ENCODE peak calls at places on chromosomes 3 and 15, in ten cellular contexts. One of them, this sample, is unnamed.

GRCh38 chr3:56787784-56788256 is 13.9 kb downstream of the ARHGEF3 start:
- DNase-seq in CD4-positive, CD25-positive, alpha-beta regulatory T cell: peak
- DNase-seq in epithelial cell of esophagus: no peak
- DNase-seq in tibial nerve: no peak
- DNase-seq in HCT116: no peak
- DNase-seq in CD8-positive, alpha-beta T cell: no peak
- DNase-seq in right cardiac atrium: no peak
- DNase-seq in BE2C: no peak
- DNase-seq in thoracic aorta: no peak
- DNase-seq in testis: no peak
- DNase-seq in this sample: no peak

GRCh38 chr3:22045882-22046281 is 294.9 kb upstream of the ZNF385D start:
- DNase-seq in right cardiac atrium: no peak
- DNase-seq in CD4-positive, CD25-positive, alpha-beta regulatory T cell: no peak
- DNase-seq in BE2C: no peak
- DNase-seq in epithelial cell of esophagus: no peak
- DNase-seq in CD8-positive, alpha-beta T cell: no peak
- DNase-seq in thoracic aorta: no peak
- DNase-seq in testis: no peak
- DNase-seq in tibial nerve: no peak
- DNase-seq in HCT116: no peak
- DNase-seq in this sample: no peak

GRCh38 chr3:30614943-30615342 is 8.5 kb downstream of the TGFBR2 start:
- DNase-seq in CD4-positive, CD25-positive, alpha-beta regulatory T cell: no peak
- DNase-seq in BE2C: no peak
- DNase-seq in thoracic aorta: no peak
- DNase-seq in testis: no peak
- DNase-seq in right cardiac atrium: no peak
- DNase-seq in tibial nerve: no peak
- DNase-seq in HCT116: no peak
- DNase-seq in CD8-positive, alpha-beta T cell: no peak
- DNase-seq in epithelial cell of esophagus: peak
- DNase-seq in this sample: peak

GRCh38 chr3:46865034-46865507 is 1.8 kb upstream of the MYL3 start:
- DNase-seq in HCT116: no peak
- DNase-seq in BE2C: no peak
- DNase-seq in right cardiac atrium: peak
- DNase-seq in thoracic aorta: no peak
- DNase-seq in epithelial cell of esophagus: peak
- DNase-seq in testis: no peak
- DNase-seq in CD8-positive, alpha-beta T cell: no peak
- DNase-seq in tibial nerve: no peak
- DNase-seq in CD4-positive, CD25-positive, alpha-beta regulatory T cell: no peak
- DNase-seq in this sample: no peak

GRCh38 chr3:42271786-42272185 is 5.8 kb upstream of the CCK start:
- DNase-seq in right cardiac atrium: no peak
- DNase-seq in thoracic aorta: no peak
- DNase-seq in testis: no peak
- DNase-seq in HCT116: no peak
- DNase-seq in epithelial cell of esophagus: no peak
- DNase-seq in BE2C: no peak
- DNase-seq in CD8-positive, alpha-beta T cell: no peak
- DNase-seq in CD4-positive, CD25-positive, alpha-beta regulatory T cell: no peak
- DNase-seq in tibial nerve: no peak
- DNase-seq in this sample: no peak

GRCh38 chr3:8713901-8714759 is 19.5 kb upstream of the CAV3 start:
- DNase-seq in CD4-positive, CD25-positive, alpha-beta regulatory T cell: no peak
- DNase-seq in CD8-positive, alpha-beta T cell: no peak
- DNase-seq in testis: no peak
- DNase-seq in BE2C: no peak
- DNase-seq in thoracic aorta: no peak
- DNase-seq in HCT116: peak
- DNase-seq in tibial nerve: no peak
- DNase-seq in epithelial cell of esophagus: peak
- DNase-seq in right cardiac atrium: no peak
- DNase-seq in this sample: no peak

GRCh38 chr15:60744826-60745225 is 265.9 kb upstream of the ICE2 start:
- DNase-seq in right cardiac atrium: peak
- DNase-seq in CD8-positive, alpha-beta T cell: no peak
- DNase-seq in CD4-positive, CD25-positive, alpha-beta regulatory T cell: no peak
- DNase-seq in BE2C: no peak
- DNase-seq in HCT116: no peak
- DNase-seq in testis: no peak
- DNase-seq in tibial nerve: no peak
- DNase-seq in epithelial cell of esophagus: no peak
- DNase-seq in thoracic aorta: no peak
- DNase-seq in this sample: no peak

GRCh38 chr3:132255041-132255745 is 62.0 kb upstream of the ACP3 start:
- DNase-seq in CD4-positive, CD25-positive, alpha-beta regulatory T cell: no peak
- DNase-seq in CD8-positive, alpha-beta T cell: no peak
- DNase-seq in BE2C: no peak
- DNase-seq in epithelial cell of esophagus: peak
- DNase-seq in thoracic aorta: no peak
- DNase-seq in right cardiac atrium: no peak
- DNase-seq in testis: no peak
- DNase-seq in tibial nerve: no peak
- DNase-seq in HCT116: no peak
- DNase-seq in this sample: peak

GRCh38 chr3:131561511-131561910 is 58.7 kb upstream of the MRPL3 start:
- DNase-seq in thoracic aorta: no peak
- DNase-seq in epithelial cell of esophagus: peak
- DNase-seq in tibial nerve: no peak
- DNase-seq in CD4-positive, CD25-positive, alpha-beta regulatory T cell: no peak
- DNase-seq in testis: no peak
- DNase-seq in CD8-positive, alpha-beta T cell: no peak
- DNase-seq in HCT116: no peak
- DNase-seq in BE2C: no peak
- DNase-seq in right cardiac atrium: no peak
- DNase-seq in this sample: peak

GRCh38 chr15:78988361-78988911 is 43.6 kb upstream of the CTSH start:
- DNase-seq in BE2C: no peak
- DNase-seq in thoracic aorta: peak
- DNase-seq in CD4-positive, CD25-positive, alpha-beta regulatory T cell: no peak
- DNase-seq in right cardiac atrium: peak
- DNase-seq in CD8-positive, alpha-beta T cell: no peak
- DNase-seq in tibial nerve: peak
- DNase-seq in testis: peak
- DNase-seq in HCT116: peak
- DNase-seq in epithelial cell of esophagus: peak
- DNase-seq in this sample: peak

DNA sequence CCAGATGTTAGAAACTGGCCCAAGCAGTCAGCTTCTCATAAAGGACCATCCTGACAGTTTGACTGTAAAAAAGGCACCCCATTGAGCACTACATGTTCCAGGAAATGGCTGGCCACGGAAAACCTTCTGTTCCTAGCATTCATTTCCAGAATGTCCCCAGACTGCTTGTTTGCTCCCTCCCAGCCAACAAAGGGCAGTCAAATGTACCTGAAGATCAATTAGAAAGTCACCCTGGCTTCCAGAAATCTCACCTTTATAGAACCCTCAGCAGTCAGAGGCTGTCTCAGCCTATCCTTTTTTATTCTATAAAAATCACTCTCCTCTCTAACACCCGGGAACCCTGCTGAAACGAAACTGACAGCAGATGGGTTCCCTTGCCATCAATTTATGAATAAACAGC is 774 bp upstream of the SAMMSON start:
- DNase-seq in epithelial cell of esophagus: no peak
- DNase-seq in HCT116: no peak
- DNase-seq in BE2C: no peak
- DNase-seq in CD4-positive, CD25-positive, alpha-beta regulatory T cell: no peak
- DNase-seq in thoracic aorta: no peak
- DNase-seq in CD8-positive, alpha-beta T cell: no peak
- DNase-seq in tibial nerve: no peak
- DNase-seq in testis: no peak
- DNase-seq in right cardiac atrium: no peak
- DNase-seq in this sample: no peak
- H3K4me3 ChIP-seq in epithelial cell of esophagus: no peak
- H3K4me3 ChIP-seq in HCT116: no peak
- H3K4me3 ChIP-seq in BE2C: no peak
- H3K4me3 ChIP-seq in CD4-positive, CD25-positive, alpha-beta regulatory T cell: no peak
- H3K4me3 ChIP-seq in thoracic aorta: peak
- H3K4me3 ChIP-seq in CD8-positive, alpha-beta T cell: no peak
- H3K4me3 ChIP-seq in tibial nerve: no peak
- H3K4me3 ChIP-seq in testis: peak
- H3K4me3 ChIP-seq in right cardiac atrium: peak
- H3K4me3 ChIP-seq in this sample: peak

DNA sequence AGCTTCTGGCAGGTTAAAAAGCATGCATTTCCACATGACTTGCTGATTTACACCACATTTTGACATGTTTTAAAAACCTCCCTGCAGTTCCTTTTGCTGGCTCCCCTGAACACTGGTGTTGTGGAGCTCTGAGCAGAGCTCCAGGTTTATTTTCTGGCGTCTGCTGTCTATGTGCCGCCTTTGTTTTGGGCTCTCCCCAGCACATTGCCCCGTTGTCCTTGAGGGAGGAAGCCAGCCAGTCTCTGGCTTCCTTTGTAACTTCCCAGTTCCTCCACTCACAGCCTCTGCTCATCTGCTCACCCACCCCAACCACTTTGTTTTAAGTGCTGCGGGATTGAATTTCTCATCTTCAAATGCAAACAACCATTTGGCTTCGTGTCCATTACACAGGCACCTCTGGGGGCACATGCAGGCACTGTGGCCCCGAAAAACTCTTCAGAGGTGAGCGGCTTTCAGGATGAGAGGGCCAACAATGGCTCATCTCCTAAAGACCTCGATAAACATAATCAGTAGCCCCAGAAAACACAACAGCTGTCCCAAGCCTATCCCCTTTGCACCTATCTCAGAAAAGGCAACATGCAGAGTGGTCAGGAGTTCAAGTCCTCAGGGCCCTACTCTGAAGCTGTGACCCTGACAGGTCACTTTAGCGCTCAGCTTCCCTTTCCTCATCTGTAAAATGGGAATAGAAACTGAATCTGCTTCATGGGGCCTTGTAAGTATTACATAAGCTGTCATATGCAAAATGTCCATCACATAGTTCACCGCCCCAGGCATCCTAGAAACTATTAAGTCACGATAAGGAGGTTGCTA is 1.4 kb upstream of the MEF2A start:
- DNase-seq in BE2C: no peak
- DNase-seq in HCT116: no peak
- DNase-seq in tibial nerve: no peak
- DNase-seq in epithelial cell of esophagus: peak
- DNase-seq in thoracic aorta: no peak
- DNase-seq in testis: peak
- DNase-seq in CD4-positive, CD25-positive, alpha-beta regulatory T cell: peak
- DNase-seq in CD8-positive, alpha-beta T cell: no peak
- DNase-seq in right cardiac atrium: peak
- DNase-seq in this sample: peak
- H3K4me3 ChIP-seq in BE2C: peak
- H3K4me3 ChIP-seq in HCT116: peak
- H3K4me3 ChIP-seq in tibial nerve: peak
- H3K4me3 ChIP-seq in epithelial cell of esophagus: peak
- H3K4me3 ChIP-seq in thoracic aorta: peak
- H3K4me3 ChIP-seq in testis: peak
- H3K4me3 ChIP-seq in CD4-positive, CD25-positive, alpha-beta regulatory T cell: peak
- H3K4me3 ChIP-seq in CD8-positive, alpha-beta T cell: peak
- H3K4me3 ChIP-seq in right cardiac atrium: no peak
- H3K4me3 ChIP-seq in this sample: peak

GRCh38 chr15:73751481-73751880 is 1.7 kb downstream of the INSYN1 start:
- DNase-seq in CD8-positive, alpha-beta T cell: no peak
- DNase-seq in BE2C: no peak
- DNase-seq in thoracic aorta: no peak
- DNase-seq in testis: no peak
- DNase-seq in CD4-positive, CD25-positive, alpha-beta regulatory T cell: no peak
- DNase-seq in right cardiac atrium: no peak
- DNase-seq in HCT116: no peak
- DNase-seq in epithelial cell of esophagus: no peak
- DNase-seq in tibial nerve: no peak
- DNase-seq in this sample: no peak

GRCh38 chr15:73754461-73754860 is 1.3 kb upstream of the INSYN1 start:
- DNase-seq in tibial nerve: no peak
- DNase-seq in epithelial cell of esophagus: no peak
- DNase-seq in BE2C: no peak
- DNase-seq in testis: peak
- DNase-seq in thoracic aorta: no peak
- DNase-seq in CD4-positive, CD25-positive, alpha-beta regulatory T cell: no peak
- DNase-seq in CD8-positive, alpha-beta T cell: no peak
- DNase-seq in HCT116: no peak
- DNase-seq in right cardiac atrium: no peak
- DNase-seq in this sample: no peak

GRCh38 chr15:73751896-73752816 is 995 bp downstream of the INSYN1 start:
- DNase-seq in BE2C: no peak
- DNase-seq in right cardiac atrium: no peak
- DNase-seq in testis: no peak
- DNase-seq in CD4-positive, CD25-positive, alpha-beta regulatory T cell: no peak
- DNase-seq in CD8-positive, alpha-beta T cell: no peak
- DNase-seq in HCT116: no peak
- DNase-seq in epithelial cell of esophagus: no peak
- DNase-seq in tibial nerve: no peak
- DNase-seq in thoracic aorta: no peak
- DNase-seq in this sample: no peak

GRCh38 chr15:73753250-73754130 is at the start of gene INSYN1:
- DNase-seq in CD4-positive, CD25-positive, alpha-beta regulatory T cell: no peak
- DNase-seq in HCT116: no peak
- DNase-seq in tibial nerve: peak
- DNase-seq in thoracic aorta: no peak
- DNase-seq in BE2C: no peak
- DNase-seq in right cardiac atrium: peak
- DNase-seq in CD8-positive, alpha-beta T cell: no peak
- DNase-seq in epithelial cell of esophagus: peak
- DNase-seq in testis: peak
- DNase-seq in this sample: peak

GRCh38 chr15:73752817-73753214 is 335 bp downstream of the INSYN1 start:
- DNase-seq in HCT116: no peak
- DNase-seq in testis: no peak
- DNase-seq in CD4-positive, CD25-positive, alpha-beta regulatory T cell: no peak
- DNase-seq in thoracic aorta: no peak
- DNase-seq in epithelial cell of esophagus: no peak
- DNase-seq in BE2C: no peak
- DNase-seq in tibial nerve: no peak
- DNase-seq in CD8-positive, alpha-beta T cell: no peak
- DNase-seq in right cardiac atrium: peak
- DNase-seq in this sample: no peak
- H3K4me3 ChIP-seq in HCT116: no peak
- H3K4me3 ChIP-seq in testis: peak
- H3K4me3 ChIP-seq in CD4-positive, CD25-positive, alpha-beta regulatory T cell: no peak
- H3K4me3 ChIP-seq in thoracic aorta: peak
- H3K4me3 ChIP-seq in epithelial cell of esophagus: no peak
- H3K4me3 ChIP-seq in BE2C: peak
- H3K4me3 ChIP-seq in tibial nerve: peak
- H3K4me3 ChIP-seq in CD8-positive, alpha-beta T cell: no peak
- H3K4me3 ChIP-seq in right cardiac atrium: peak
- H3K4me3 ChIP-seq in this sample: peak

DNA sequence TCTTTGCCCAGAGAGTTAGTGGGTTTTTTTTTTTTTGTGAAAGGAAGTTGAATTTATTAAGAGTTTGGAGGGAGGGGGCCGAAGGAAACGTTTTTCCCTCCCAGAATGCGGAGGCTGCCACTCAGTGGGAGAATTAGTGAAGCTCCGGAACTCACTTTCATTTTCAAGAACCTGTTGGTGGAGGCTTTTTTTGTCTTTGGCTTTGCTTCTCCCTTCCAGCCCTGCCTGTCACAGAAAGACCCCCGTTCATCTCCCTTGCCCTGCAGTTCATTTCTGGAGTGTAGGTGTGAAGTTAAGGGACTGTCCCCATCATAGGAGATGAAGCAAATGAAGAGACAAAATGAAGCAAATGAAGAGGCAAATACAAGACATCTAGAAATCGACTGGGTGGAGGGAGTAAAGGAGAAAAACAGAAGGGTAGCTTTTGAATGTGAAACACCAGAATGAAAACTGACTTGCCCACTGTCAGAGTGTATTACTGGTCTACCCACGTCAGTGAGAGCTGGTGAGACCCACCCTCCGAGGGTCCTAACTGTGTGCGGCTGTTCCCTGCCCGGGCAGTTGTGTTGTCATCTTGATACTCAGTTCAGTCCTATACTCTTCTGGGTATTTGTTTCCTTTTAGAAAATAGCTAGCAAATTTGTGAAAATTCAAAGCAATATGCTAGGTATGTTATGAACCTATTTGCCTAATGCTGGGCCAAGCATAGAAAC is 91.5 kb downstream of the ITPR1 start:
- DNase-seq in right cardiac atrium: peak
- DNase-seq in thoracic aorta: no peak
- DNase-seq in testis: peak
- DNase-seq in HCT116: no peak
- DNase-seq in tibial nerve: no peak
- DNase-seq in BE2C: no peak
- DNase-seq in epithelial cell of esophagus: no peak
- DNase-seq in CD4-positive, CD25-positive, alpha-beta regulatory T cell: no peak
- DNase-seq in CD8-positive, alpha-beta T cell: no peak
- DNase-seq in this sample: no peak
- H3K4me3 ChIP-seq in right cardiac atrium: peak
- H3K4me3 ChIP-seq in thoracic aorta: peak
- H3K4me3 ChIP-seq in testis: no peak
- H3K4me3 ChIP-seq in HCT116: no peak
- H3K4me3 ChIP-seq in tibial nerve: peak
- H3K4me3 ChIP-seq in BE2C: no peak
- H3K4me3 ChIP-seq in epithelial cell of esophagus: no peak
- H3K4me3 ChIP-seq in CD4-positive, CD25-positive, alpha-beta regulatory T cell: peak
- H3K4me3 ChIP-seq in CD8-positive, alpha-beta T cell: peak
- H3K4me3 ChIP-seq in this sample: no peak

This sample was measured in astrocyte.